ENCODE peak calls at places on chromosomes 13 and 19, in ten cellular contexts. C is endothelial cell of umbilical vein, B is lung, V is ascending aorta, H is GM23338, L is cardiac muscle cell, G is HAP-1, R is PC-3, X is aorta, Y is astrocyte. S is an unnamed sample. For H3K4me1, the result is how much of the 10 kb centered on the place peaks cover.

GRCh38 chr13:38656699-38657098 is 30.2 kb upstream of the FREM2 start:
- DNase-seq in C (no peak), B (no peak), V (no peak), H (no peak), L (no peak), G (no peak), R (no peak), X (no peak), Y (no peak), S (no peak)

GRCh38 chr13:51305558-51305957 is 33.9 kb upstream of the SERPINE3 start:
- DNase-seq in C (peak), B (no peak), V (no peak), H (no peak), L (no peak), G (no peak), R (no peak), X (no peak), Y (no peak), S (no peak)

GRCh38 chr13:37138169-37138568 is 32.7 kb upstream of the CSNK1A1L start:
- DNase-seq in C (no peak), B (no peak), V (no peak), H (peak), L (peak), G (no peak), R (peak), X (no peak), Y (no peak), S (no peak)

GRCh38 chr13:112819816-112820215 is 130.0 kb downstream of the ATP11A start:
- DNase-seq in C (no peak), B (no peak), V (no peak), H (no peak), L (no peak), G (no peak), R (no peak), X (peak), Y (no peak), S (no peak)

GRCh38 chr19:42606660-42607351 is 12.1 kb upstream of the CEACAM8 start:
- DNase-seq in C (peak), B (peak), V (no peak), H (peak), L (peak), G (peak), R (peak), X (no peak), Y (no peak), S (peak)

GRCh38 chr13:98252931-98253470 is 75.9 kb upstream of the RNF113B start:
- DNase-seq in C (peak), B (no peak), V (no peak), H (no peak), L (peak), G (no peak), R (no peak), X (no peak), Y (peak), S (no peak)

GRCh38 chr19:49497047-49497789 is 984 bp downstream of the RPS11 start:
- DNase-seq in C (peak), B (peak), V (no peak), H (peak), L (peak), G (peak), R (peak), X (no peak), Y (no peak), S (no peak)

GRCh38 chr13:51451467-51452390 is 1.1 kb downstream of the INTS6 start:
- DNase-seq in C (peak), B (peak), V (peak), H (peak), L (peak), G (peak), R (peak), X (peak), Y (peak), S (peak)

GRCh38 chr19:2695288-2695866 is 7.1 kb downstream of the GNG7 start:
- DNase-seq in C (peak), B (no peak), V (no peak), H (no peak), L (peak), G (no peak), R (no peak), X (no peak), Y (no peak), S (no peak)

GRCh38 chr13:32041429-32041828 is 9.9 kb downstream of the FRY start:
- DNase-seq in C (no peak), B (no peak), V (no peak), H (no peak), L (no peak), G (no peak), R (no peak), X (no peak), Y (no peak), S (no peak)

GRCh38 chr13:25608181-25608580 is 236.4 kb downstream of the ATP8A2 start:
- DNase-seq in C (no peak), B (no peak), V (no peak), H (no peak), L (no peak), G (no peak), R (no peak), X (no peak), Y (no peak), S (no peak)

GRCh38 chr19:46859637-46860124 is 1.1 kb upstream of the ARHGAP35 start:
- DNase-seq in C (no peak), B (peak), V (no peak), H (no peak), L (no peak), G (no peak), R (peak), X (peak), Y (no peak), S (peak)

GRCh38 chr13:95950103-95950502 is 103.1 kb downstream of the UGGT2 start:
- DNase-seq in C (no peak), B (no peak), V (no peak), H (peak), L (no peak), G (no peak), R (no peak), X (no peak), Y (no peak), S (no peak)

GRCh38 chr19:2266183-2266993 is 10.2 kb upstream of the JSRP1 start:
- DNase-seq in C (peak), B (peak), V (peak), H (no peak), L (peak), G (no peak), R (peak), X (peak), Y (peak), S (peak)

GRCh38 chr13:39910041-39910440 is 254.6 kb downstream of the COG6 start:
- DNase-seq in C (no peak), B (no peak), V (no peak), H (no peak), L (no peak), G (no peak), R (no peak), X (no peak), Y (no peak), S (no peak)

GRCh38 chr13:51524846-51525566 is 59.3 kb upstream of the WDFY2 start:
- DNase-seq in C (no peak), B (no peak), V (no peak), H (no peak), L (peak), G (peak), R (no peak), X (no peak), Y (peak), S (no peak)

GRCh38 chr13:62697702-62698101 is 1282.1 kb upstream of the PCDH20 start:
- DNase-seq in C (no peak), B (no peak), V (no peak), H (no peak), L (no peak), G (no peak), R (no peak), X (no peak), Y (no peak), S (no peak)

GRCh38 chr13:19772306-19772705 is 10.4 kb downstream of the PSPC1 start:
- DNase-seq in C (no peak), B (no peak), V (no peak), H (no peak), L (no peak), G (no peak), R (no peak), X (no peak), Y (peak), S (no peak)

GRCh38 chr13:45396548-45397095 is 21.6 kb downstream of the SLC25A30 start:
- DNase-seq in C (peak), B (no peak), V (no peak), H (no peak), L (peak), G (no peak), R (no peak), X (no peak), Y (no peak), S (no peak)

GRCh38 chr19:9940778-9941177 is 4.5 kb upstream of the OLFM2 start:
- DNase-seq in C (no peak), B (no peak), V (no peak), H (no peak), L (no peak), G (no peak), R (no peak), X (no peak), Y (no peak), S (no peak)

GRCh38 chr13:110227864-110228643 is 78.9 kb downstream of the COL4A1 start:
- DNase-seq in C (no peak), B (no peak), V (no peak), H (no peak), L (no peak), G (no peak), R (no peak), X (no peak), Y (no peak), S (no peak)

GRCh38 chr13:52738719-52739467 is 727 bp downstream of the CNMD start:
- DNase-seq in C (peak), B (no peak), V (no peak), H (peak), L (peak), G (no peak), R (no peak), X (no peak), Y (no peak), S (peak)

GRCh38 chr13:27038323-27038722 is 133.3 kb downstream of the USP12 start:
- DNase-seq in C (peak), B (no peak), V (no peak), H (no peak), L (peak), G (no peak), R (peak), X (no peak), Y (peak), S (no peak)
- H3K4me3 ChIP-seq in C (no peak), B (no peak), V (no peak), H (no peak), L (no peak), G (no peak), R (no peak), X (no peak), Y (no peak), S (no peak)

DNA sequence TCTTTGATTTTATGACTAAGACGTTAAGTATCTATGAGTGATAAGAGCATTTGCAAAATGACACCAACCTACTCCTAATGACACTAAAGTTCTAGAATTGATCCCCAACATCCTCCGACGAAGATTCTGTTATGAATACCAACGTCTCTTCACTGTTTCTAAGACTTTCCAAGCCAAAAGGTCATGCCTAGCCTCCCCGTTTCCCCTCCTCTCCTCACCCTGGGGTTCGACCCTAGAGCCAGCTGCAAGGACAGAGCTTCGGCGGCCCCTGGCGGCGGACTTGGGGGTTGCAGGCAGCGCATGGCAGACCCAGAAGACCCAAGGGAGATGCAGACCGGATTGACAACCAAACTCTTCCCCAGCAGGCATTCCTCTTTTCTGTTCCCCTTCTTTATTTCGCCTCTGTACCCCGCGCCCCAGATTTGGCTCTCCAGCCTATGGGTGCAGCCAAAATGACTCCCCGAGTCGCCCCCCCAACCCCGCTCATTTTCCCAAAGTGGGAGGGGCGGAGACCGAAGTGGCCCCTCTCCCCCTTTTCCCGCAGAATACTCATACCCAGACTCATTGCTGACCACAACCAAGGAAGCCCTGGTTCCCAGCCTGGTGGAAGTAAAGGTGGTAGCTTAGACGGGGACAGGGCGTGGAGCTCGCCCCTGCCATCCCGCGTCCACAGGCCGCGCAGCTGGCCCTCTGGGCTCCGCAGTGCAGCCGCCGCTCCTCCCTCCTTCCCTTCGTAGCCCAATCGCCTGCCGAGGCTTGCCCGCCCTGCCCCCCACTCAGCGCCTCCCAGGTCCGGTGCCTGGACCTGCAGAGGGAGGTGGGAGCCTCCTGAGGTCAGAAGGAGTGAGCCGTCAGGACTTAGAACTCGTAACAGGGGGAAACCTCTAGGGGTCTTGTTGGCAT is 4.1 kb upstream of the EML2 start:
- DNase-seq in C (peak), B (peak), V (peak), H (peak), L (peak), G (peak), R (peak), X (peak), Y (peak), S (peak)
- H3K4me1 ChIP-seq in C (under half), B (under half), V (under half), H (under half), L (under half), G (under half), R (under half), X (under half), Y (under half), S (under half)

DNA sequence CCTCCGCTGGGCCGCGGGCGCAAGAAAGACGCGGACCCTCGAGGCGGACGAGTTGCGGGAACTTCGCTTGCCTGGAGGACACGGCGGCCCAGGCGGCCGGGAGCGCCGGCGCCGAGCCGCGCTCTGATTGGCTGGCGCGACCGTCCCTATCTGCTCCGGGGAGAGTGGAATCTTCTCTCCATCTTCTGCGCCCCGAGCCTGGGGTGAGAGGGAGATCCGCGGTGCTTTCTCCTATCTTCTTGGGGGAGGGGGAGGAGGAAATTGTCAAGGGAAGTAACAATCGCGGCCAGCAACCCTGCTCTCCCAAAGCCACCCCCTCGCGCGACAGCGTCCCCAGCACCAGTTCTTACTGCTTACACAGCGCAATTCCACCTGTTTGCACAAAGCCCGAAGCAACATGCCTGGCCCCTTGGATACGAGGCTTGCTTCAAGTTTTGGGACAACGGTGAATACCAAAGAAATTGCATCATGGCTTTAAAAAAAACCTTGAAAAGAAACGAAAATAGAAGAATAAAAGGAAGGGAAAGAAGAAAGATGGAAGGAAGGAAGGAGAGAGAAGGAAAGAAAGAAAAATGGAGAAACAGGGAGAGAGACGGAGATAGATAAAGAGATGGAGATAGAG is 4.8 kb downstream of the SOX21 start:
- DNase-seq in C (no peak), B (no peak), V (no peak), H (peak), L (no peak), G (no peak), R (no peak), X (no peak), Y (no peak), S (no peak)
- H3K4me3 ChIP-seq in C (no peak), B (no peak), V (peak), H (peak), L (no peak), G (peak), R (no peak), X (no peak), Y (peak), S (no peak)

DNA sequence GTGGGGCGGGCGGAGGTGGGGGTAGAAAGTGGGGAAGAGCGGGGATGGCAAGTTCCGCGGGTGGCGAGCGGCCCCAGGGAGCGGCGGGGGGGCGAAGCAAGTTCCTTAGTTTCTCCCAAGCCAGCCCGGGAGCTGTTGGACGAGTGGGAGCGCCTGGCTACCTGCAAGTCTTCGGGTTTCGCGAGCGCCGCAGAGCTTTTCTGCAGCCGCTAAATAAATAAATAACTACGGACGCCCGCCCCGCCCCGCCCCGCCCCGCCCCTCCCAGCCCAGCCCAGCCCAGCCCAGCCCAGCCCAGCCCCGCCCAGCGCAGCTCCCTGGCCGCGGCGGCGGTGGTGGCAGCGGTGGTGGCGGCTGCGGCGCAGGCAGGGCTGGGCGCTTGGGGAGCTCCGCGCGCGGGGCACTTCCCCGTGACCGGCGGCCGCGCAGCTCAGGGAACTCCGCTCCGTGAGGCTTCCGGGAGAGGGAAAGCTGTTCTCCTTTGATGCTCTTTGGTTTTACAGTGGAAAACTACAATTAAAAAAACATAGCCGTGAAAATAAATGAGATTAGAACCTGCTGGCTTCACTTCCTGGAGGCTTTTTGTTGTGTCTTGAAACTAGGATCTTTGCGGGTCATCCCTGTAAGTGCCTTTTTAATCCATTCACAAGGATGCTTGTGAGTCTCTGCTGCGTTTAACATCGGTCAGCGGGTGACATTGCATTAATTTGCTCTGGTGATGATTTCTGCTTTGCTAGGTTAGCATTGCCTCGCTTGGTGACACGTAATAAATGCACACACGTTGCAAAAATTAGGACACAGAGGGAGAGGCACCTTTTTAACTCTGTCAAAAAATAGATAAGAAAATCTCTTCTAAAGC is at the start of gene UBE2L5:
- DNase-seq in C (peak), B (peak), V (peak), H (peak), L (peak), G (peak), R (peak), X (peak), Y (peak), S (peak)
- H3K4me1 ChIP-seq in C (under half), B (under half), V (under half), H (under half), L (under half), G (under half), R (under half), X (under half), Y (under half), S (under half)

DNA sequence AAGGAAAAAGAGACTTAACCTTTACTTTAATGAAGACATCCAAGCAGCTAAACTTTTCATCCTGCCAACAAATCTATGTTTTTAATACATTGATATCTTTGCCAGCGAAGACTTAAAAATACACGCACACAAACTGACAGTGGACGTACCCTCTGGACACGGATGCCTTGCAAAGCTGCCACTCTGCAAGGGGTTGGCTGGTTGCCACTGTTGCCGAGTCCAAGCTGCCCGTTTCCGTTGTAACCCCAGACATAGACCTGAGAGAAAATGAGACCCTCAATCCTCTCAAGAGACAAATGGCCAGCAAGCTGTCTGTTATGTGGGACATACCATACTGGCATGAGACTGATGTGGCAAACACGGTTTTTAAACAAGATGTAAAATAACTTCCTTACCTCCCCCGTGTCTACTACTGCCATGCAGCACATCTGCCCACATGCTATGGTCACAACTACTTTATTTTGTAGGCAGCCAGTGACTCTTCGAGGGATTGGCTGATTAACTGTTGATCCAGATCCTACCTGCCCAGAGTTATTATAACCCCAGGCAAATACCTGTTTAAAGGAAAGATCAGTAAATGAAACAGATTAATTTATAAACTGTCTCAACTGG is 21.2 kb downstream of the RCBTB2 start:
- DNase-seq in C (peak), B (no peak), V (no peak), H (no peak), L (no peak), G (no peak), R (no peak), X (no peak), Y (no peak), S (no peak)
- H3K4me3 ChIP-seq in C (no peak), B (no peak), V (no peak), H (no peak), L (no peak), G (no peak), R (no peak), X (no peak), Y (no peak), S (no peak)

GRCh38 chr19:54333586-54334298 is 5.2 kb downstream of the LILRA4 start:
- DNase-seq in C (no peak), B (no peak), V (no peak), H (no peak), L (no peak), G (no peak), R (no peak), X (no peak), Y (no peak), S (no peak)
- H3K4me1 ChIP-seq in C (under half), B (under half), V (under half), H (under half), L (under half), G (under half), R (under half), X (under half), Y (under half), S (under half)